ENCODE peak calls at places on chromosomes 7 and 10, in ten cellular contexts. F is fibroblast of lung; V is naive thymus-derived CD4-positive, alpha-beta T cell; Q is lower lobe of right lung; A is CD8-positive, alpha-beta T cell; Y is cardiac muscle cell; C is keratinocyte; N is CD4-positive, CD25-positive, alpha-beta regulatory T cell; X is BE2C; K is hepatocyte. R is an unnamed sample.

GRCh38 chr7:43390601-43391000 is 192.3 kb upstream of the STK17A start:
- DNase-seq in F (no peak), V (no peak), Q (no peak), A (no peak), Y (no peak), C (no peak), N (no peak), X (no peak), K (no peak), R (no peak)

GRCh38 chr10:98478430-98479222 is 31.9 kb upstream of the HPS1 start:
- DNase-seq in F (no peak), V (no peak), Q (no peak), A (no peak), Y (no peak), C (no peak), N (no peak), X (no peak), K (no peak), R (no peak)

GRCh38 chr7:78939669-78940068 is 513.8 kb downstream of the MAGI2 start:
- DNase-seq in F (no peak), V (no peak), Q (no peak), A (no peak), Y (no peak), C (no peak), N (no peak), X (no peak), K (no peak), R (no peak)

GRCh38 chr10:48948631-48949030 is 9.0 kb upstream of the LRRC18 start:
- DNase-seq in F (no peak), V (no peak), Q (no peak), A (no peak), Y (no peak), C (no peak), N (no peak), X (no peak), K (no peak), R (no peak)

GRCh38 chr7:134611611-134612151 is 35.0 kb upstream of the BPGM start:
- DNase-seq in F (no peak), V (no peak), Q (no peak), A (no peak), Y (no peak), C (no peak), N (no peak), X (no peak), K (no peak), R (no peak)

GRCh38 chr10:116774728-116775151 is 32.4 kb upstream of the HSPA12A start:
- DNase-seq in F (no peak), V (no peak), Q (no peak), A (no peak), Y (no peak), C (peak; percentile 46), N (no peak), X (no peak), K (no peak), R (no peak)

GRCh38 chr10:12435348-12435747 is 86.0 kb downstream of the CAMK1D start:
- DNase-seq in F (no peak), V (no peak), Q (no peak), A (no peak), Y (no peak), C (no peak), N (no peak), X (no peak), K (no peak), R (peak; percentile 7)

GRCh38 chr10:102646610-102647432 is 2.5 kb downstream of the TRIM8 start:
- DNase-seq in F (no peak), V (peak; percentile 50), Q (peak; percentile 81), A (no peak), Y (peak; percentile 82), C (no peak), N (peak; percentile 63), X (no peak), K (peak; percentile 51), R (peak; percentile 86)

GRCh38 chr10:4138146-4138721 is 353.2 kb upstream of the KLF6 start:
- DNase-seq in F (peak; percentile 61), V (no peak), Q (no peak), A (no peak), Y (no peak), C (no peak), N (no peak), X (no peak), K (no peak), R (no peak)

GRCh38 chr10:63217120-63217605 is 84.0 kb downstream of the NRBF2 start:
- DNase-seq in F (peak; percentile 50), V (peak; percentile 62), Q (no peak), A (no peak), Y (peak; percentile 68), C (no peak), N (peak; percentile 69), X (peak; percentile 15), K (peak; percentile 63), R (peak; percentile 73)

GRCh38 chr10:15518256-15518655 is 147.2 kb upstream of the FAM171A1 start:
- DNase-seq in F (peak; percentile 21), V (no peak), Q (no peak), A (no peak), Y (no peak), C (no peak), N (no peak), X (no peak), K (no peak), R (no peak)

GRCh38 chr10:29555091-29555745 is 79.6 kb downstream of the SVIL start:
- DNase-seq in F (peak; percentile 39), V (no peak), Q (no peak), A (no peak), Y (no peak), C (no peak), N (peak; percentile 25), X (no peak), K (no peak), R (no peak)

GRCh38 chr10:33347227-33347626 is 12.8 kb upstream of the NRP1 start:
- DNase-seq in F (peak; percentile 28), V (no peak), Q (no peak), A (no peak), Y (no peak), C (no peak), N (no peak), X (no peak), K (no peak), R (no peak)

GRCh38 chr7:128135275-128136214 is 104.3 kb upstream of the LRRC4 start:
- DNase-seq in F (peak; percentile 56), V (peak; percentile 66), Q (peak; percentile 76), A (peak; percentile 40), Y (peak; percentile 55), C (no peak), N (peak; percentile 55), X (peak; percentile 61), K (peak; percentile 71), R (peak; percentile 71)

GRCh38 chr7:35792472-35793224 is 8.2 kb upstream of the SEPTIN7 start:
- DNase-seq in F (peak; percentile 25), V (no peak), Q (no peak), A (no peak), Y (no peak), C (no peak), N (no peak), X (no peak), K (no peak), R (no peak)

GRCh38 chr10:44009891-44010290 is 361.2 kb upstream of the ZNF32 start:
- DNase-seq in F (peak; percentile 23), V (no peak), Q (no peak), A (no peak), Y (no peak), C (no peak), N (no peak), X (no peak), K (no peak), R (no peak)

GRCh38 chr7:3095046-3095445 is 51.4 kb upstream of the CARD11 start:
- DNase-seq in F (no peak), V (peak; percentile 56), Q (peak; percentile 71), A (peak; percentile 45), Y (no peak), C (no peak), N (peak; percentile 75), X (no peak), K (no peak), R (peak; percentile 46)

DNA sequence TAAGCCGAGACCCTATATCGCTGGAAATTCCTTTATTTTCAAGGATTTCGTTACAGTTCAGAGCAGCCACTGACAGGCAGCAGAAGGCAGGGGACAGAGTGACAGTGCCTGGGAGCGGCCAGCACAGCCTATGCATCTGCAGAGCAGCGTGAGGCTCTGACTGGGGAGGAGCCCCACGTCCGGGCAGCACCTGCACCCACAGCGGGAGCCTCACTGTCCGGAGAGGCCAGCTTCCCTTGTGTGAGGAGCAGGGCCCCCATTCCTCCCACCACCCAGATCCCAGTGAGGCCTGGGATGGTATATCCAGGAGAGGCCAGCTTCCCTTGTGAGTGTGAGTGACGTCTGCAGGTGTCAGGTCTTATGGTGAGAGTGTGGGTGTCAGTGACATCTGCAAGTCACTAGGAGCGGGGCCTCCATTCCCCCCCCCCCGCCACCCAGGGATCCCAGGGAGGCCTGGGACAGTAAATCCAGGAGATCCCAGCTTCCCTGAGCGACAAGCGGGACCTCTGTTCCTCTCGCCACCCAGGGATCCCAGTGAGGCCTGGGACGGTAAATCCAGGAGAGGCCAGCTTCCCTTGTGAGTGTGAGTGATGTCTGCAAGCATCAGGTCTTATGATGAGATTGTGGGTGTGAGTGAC is 259.1 kb downstream of the PTPRN2 start:
- DNase-seq in F (no peak), V (no peak), Q (no peak), A (no peak), Y (no peak), C (no peak), N (no peak), X (no peak), K (no peak), R (no peak)
- H3K9me3 ChIP-seq in F (peaks cover 11% of the 10 kb centered on the region), V (no peaks in the 10 kb centered on the region), Q (no peaks in the 10 kb centered on the region), A (no peaks in the 10 kb centered on the region), Y (no peaks in the 10 kb centered on the region), C (peaks cover 32% of the 10 kb centered on the region), N (peaks cover 10% of the 10 kb centered on the region), X (no peaks in the 10 kb centered on the region), K (no peaks in the 10 kb centered on the region), R (peaks cover 24% of the 10 kb centered on the region)

GRCh38 chr10:72084094-72084459 is 4.3 kb downstream of the SPOCK2 start:
- DNase-seq in F (no peak), V (peak; percentile 60), Q (no peak), A (peak; percentile 53), Y (no peak), C (no peak), N (peak; percentile 77), X (no peak), K (no peak), R (peak; percentile 31)
- H3K4me3 ChIP-seq in F (no peak overlapping the region), V (peak overlapping the region; percentile 98), Q (no peak overlapping the region), A (peak overlapping the region; percentile 98), Y (no peak overlapping the region), C (no peak overlapping the region), N (peak overlapping the region; percentile 95), X (no peak overlapping the region), K (no peak overlapping the region), R (peak overlapping the region; percentile 40)

DNA sequence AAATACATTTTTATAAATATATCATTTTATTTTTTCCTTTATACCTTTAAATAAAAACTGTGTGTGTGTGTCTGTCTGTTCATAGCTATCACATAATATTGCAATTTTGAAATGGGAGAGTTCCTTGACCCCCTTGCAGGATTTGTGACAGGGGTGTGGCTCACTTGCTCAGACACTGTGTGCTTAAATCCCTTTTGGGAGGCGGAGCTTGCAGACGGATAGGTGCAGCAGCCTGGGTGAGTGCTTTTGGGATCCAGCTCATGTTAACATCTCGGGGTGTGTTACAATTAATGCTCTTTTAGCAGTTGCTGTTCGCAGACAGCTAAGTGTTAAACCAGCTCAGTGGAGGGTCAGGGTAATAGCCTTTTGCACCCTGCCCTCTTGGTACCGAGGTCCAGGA is 459.8 kb downstream of the IPMK start:
- DNase-seq in F (no peak), V (no peak), Q (no peak), A (no peak), Y (no peak), C (no peak), N (no peak), X (no peak), K (no peak), R (no peak)
- H3K4me1 ChIP-seq in F (no peaks in the 10 kb centered on the region), V (no peaks in the 10 kb centered on the region), Q (no peaks in the 10 kb centered on the region), A (no peaks in the 10 kb centered on the region), Y (no peaks in the 10 kb centered on the region), C (peaks cover 6% of the 10 kb centered on the region), N (no peaks in the 10 kb centered on the region), X (no peaks in the 10 kb centered on the region), K (no peaks in the 10 kb centered on the region), R (no peaks in the 10 kb centered on the region)

GRCh38 chr10:36943534-36943933 is 181.9 kb upstream of the ANKRD30A start:
- DNase-seq in F (no peak), V (no peak), Q (no peak), A (no peak), Y (no peak), C (no peak), N (no peak), X (no peak), K (no peak), R (no peak)
- H3K9me3 ChIP-seq in F (no peaks in the 10 kb centered on the region), V (no peaks in the 10 kb centered on the region), Q (no peaks in the 10 kb centered on the region), A (no peaks in the 10 kb centered on the region), Y (peaks cover 4% of the 10 kb centered on the region), C (peaks cover 2% of the 10 kb centered on the region), N (no peaks in the 10 kb centered on the region), X (no peaks in the 10 kb centered on the region), K (no peaks in the 10 kb centered on the region), R (no peaks in the 10 kb centered on the region)

R was measured in OCI-LY7.